ENCODE peak calls at places on chromosomes 12 and 14, in ten cellular contexts. L, W, Z, V, N, A, Y, C, O and E are unnamed samples.

GRCh38 chr12:76274699-76275098 is 73.5 kb downstream of the BBS10 start:
- DNase-seq in Z (no peak), V (no peak), O (no peak), W (no peak), Y (no peak), A (no peak), L (peak), C (peak), N (no peak), E (no peak)

GRCh38 chr12:50745861-50746260 is 18.0 kb upstream of the ATF1 start:
- DNase-seq in Z (no peak), O (no peak), C (no peak), V (no peak), N (no peak), Y (no peak), L (no peak), W (no peak), A (no peak), E (no peak)

GRCh38 chr12:43676183-43676813 is 82.3 kb downstream of the PUS7L start:
- DNase-seq in V (peak), Z (no peak), C (peak), O (peak), Y (no peak), L (no peak), N (peak), A (peak), W (no peak), E (no peak)

GRCh38 chr12:109771746-109772621 is 58.4 kb downstream of the FAM222A start:
- DNase-seq in O (peak), Y (no peak), W (no peak), A (no peak), L (no peak), V (peak), Z (peak), C (no peak), N (no peak), E (peak)

GRCh38 chr12:64221656-64222010 is 463 bp downstream of the KICS2 start:
- DNase-seq in V (peak), O (peak), N (peak), W (peak), A (peak), Y (peak), L (peak), C (peak), Z (peak), E (peak)

GRCh38 chr12:40717576-40717975 is 25.3 kb downstream of the CNTN1 start:
- DNase-seq in O (no peak), Y (no peak), N (no peak), C (no peak), A (no peak), W (no peak), L (no peak), Z (no peak), V (no peak), E (no peak)

GRCh38 chr12:113269257-113269943 is 48.1 kb downstream of the TPCN1 start:
- DNase-seq in L (no peak), V (no peak), O (no peak), Z (peak), A (no peak), N (no peak), C (no peak), W (no peak), Y (no peak), E (no peak)

GRCh38 chr14:64117671-64118402 is 176.3 kb downstream of the ESR2 start:
- DNase-seq in C (peak), V (no peak), N (no peak), Y (peak), L (no peak), W (no peak), Z (no peak), O (no peak), A (no peak), E (no peak)

GRCh38 chr14:50471838-50472465 is 60.4 kb downstream of the MAP4K5 start:
- DNase-seq in A (no peak), O (no peak), Y (no peak), V (no peak), Z (no peak), W (no peak), N (no peak), L (no peak), C (no peak), E (no peak)

GRCh38 chr12:14664434-14665023 is 31.9 kb downstream of the GUCY2C start:
- DNase-seq in L (peak), C (peak), N (peak), V (no peak), W (no peak), Z (no peak), O (peak), Y (no peak), A (peak), E (no peak)

GRCh38 chr12:113980537-113981337 is 14.6 kb upstream of the RBM19 start:
- DNase-seq in Y (peak), C (peak), W (no peak), O (peak), A (peak), Z (no peak), L (peak), V (peak), N (peak), E (no peak)

GRCh38 chr12:9143929-9144328 is 28.2 kb upstream of the A2M start:
- DNase-seq in V (no peak), Z (no peak), A (no peak), W (no peak), Y (no peak), N (no peak), O (no peak), C (no peak), L (no peak), E (no peak)

GRCh38 chr14:100661340-100661712 is 65.4 kb upstream of the DLK1 start:
- DNase-seq in W (no peak), A (no peak), Y (no peak), L (no peak), Z (peak), V (no peak), C (no peak), O (no peak), N (no peak), E (no peak)

GRCh38 chr14:66404051-66404450 is 82.1 kb upstream of the CCDC196 start:
- DNase-seq in O (no peak), C (no peak), L (no peak), Y (no peak), W (no peak), A (no peak), V (no peak), Z (no peak), N (no peak), E (no peak)

GRCh38 chr14:99478133-99478532 is 2.5 kb downstream of the SETD3 start:
- DNase-seq in Z (no peak), Y (no peak), C (no peak), V (no peak), A (no peak), W (no peak), O (no peak), N (no peak), L (no peak), E (no peak)

GRCh38 chr12:49705479-49706267 is 1.5 kb downstream of the FMNL3 start:
- DNase-seq in Z (peak), O (peak), L (no peak), N (no peak), A (no peak), C (peak), W (no peak), Y (no peak), V (peak), E (peak)

GRCh38 chr12:24109381-24110039 is 160.0 kb upstream of the SOX5 start:
- DNase-seq in O (peak), N (peak), C (peak), W (no peak), A (no peak), L (no peak), V (peak), Z (no peak), Y (no peak), E (no peak)

GRCh38 chr14:54844479-54844878 is 58.1 kb downstream of the GCH1 start:
- DNase-seq in L (no peak), Y (no peak), W (no peak), A (no peak), O (no peak), Z (no peak), N (no peak), C (no peak), V (no peak), E (no peak)

GRCh38 chr12:107660230-107660629 is 25.4 kb upstream of the PWP1 start:
- DNase-seq in C (no peak), V (no peak), Y (no peak), N (no peak), A (no peak), Z (no peak), L (no peak), O (no peak), W (no peak), E (no peak)

GRCh38 chr14:64604854-64605253 is 55.1 kb downstream of the PPP1R36 start:
- DNase-seq in C (no peak), Y (no peak), Z (no peak), A (no peak), L (no peak), N (no peak), V (no peak), O (peak), W (no peak), E (no peak)

GRCh38 chr12:15629108-15629507 is 160.1 kb downstream of the EPS8 start:
- DNase-seq in A (peak), C (peak), Y (peak), O (no peak), Z (peak), V (no peak), W (no peak), N (peak), L (peak), E (no peak)

GRCh38 chr12:105935106-105935505 is 203.6 kb downstream of the NUAK1 start:
- DNase-seq in A (no peak), N (no peak), V (no peak), Z (no peak), C (no peak), O (no peak), L (no peak), W (no peak), Y (peak), E (no peak)

GRCh38 chr14:103057028-103057371 is 349 bp downstream of the CDC42BPB start:
- DNase-seq in W (no peak), L (no peak), O (no peak), A (no peak), Z (peak), C (no peak), V (no peak), N (no peak), Y (no peak), E (no peak)